ENCODE peak calls at places on chromosome 3, in eight cellular contexts. One of them, this sample, is unnamed. For H3K4me1, the result is how much of the 10 kb centered on the place peaks cover.

GRCh38 chr3:6750782-6751181 is 110.1 kb upstream of the GRM7 start:
- DNase-seq in pancreas: no peak
- DNase-seq in psoas muscle: no peak
- DNase-seq in heart right ventricle: no peak
- DNase-seq in endodermal cell: no peak
- DNase-seq in CD4-positive, alpha-beta memory T cell: no peak
- DNase-seq in Peyer's patch: no peak
- DNase-seq in astrocyte: no peak
- DNase-seq in this sample: no peak

GRCh38 chr3:29318251-29318650 is 37.4 kb downstream of the RBMS3 start:
- DNase-seq in pancreas: no peak
- DNase-seq in endodermal cell: no peak
- DNase-seq in psoas muscle: no peak
- DNase-seq in astrocyte: no peak
- DNase-seq in CD4-positive, alpha-beta memory T cell: no peak
- DNase-seq in Peyer's patch: no peak
- DNase-seq in heart right ventricle: no peak
- DNase-seq in this sample: no peak

GRCh38 chr3:170746175-170746942 is 123.6 kb downstream of the RPL22L1 start:
- DNase-seq in endodermal cell: no peak
- DNase-seq in pancreas: no peak
- DNase-seq in psoas muscle: no peak
- DNase-seq in CD4-positive, alpha-beta memory T cell: no peak
- DNase-seq in astrocyte: no peak
- DNase-seq in Peyer's patch: no peak
- DNase-seq in heart right ventricle: no peak
- DNase-seq in this sample: no peak

GRCh38 chr3:141000027-141000663 is 51.0 kb upstream of the SPSB4 start:
- DNase-seq in pancreas: peak
- DNase-seq in endodermal cell: peak
- DNase-seq in CD4-positive, alpha-beta memory T cell: peak
- DNase-seq in astrocyte: peak
- DNase-seq in psoas muscle: peak
- DNase-seq in Peyer's patch: peak
- DNase-seq in heart right ventricle: peak
- DNase-seq in this sample: peak

GRCh38 chr3:123936400-123936799 is 24.6 kb downstream of the CCDC14 start:
- DNase-seq in endodermal cell: no peak
- DNase-seq in CD4-positive, alpha-beta memory T cell: no peak
- DNase-seq in astrocyte: no peak
- DNase-seq in psoas muscle: no peak
- DNase-seq in heart right ventricle: no peak
- DNase-seq in Peyer's patch: no peak
- DNase-seq in pancreas: no peak
- DNase-seq in this sample: no peak

GRCh38 chr3:149449100-149449654 is 25.3 kb upstream of the TM4SF4 start:
- DNase-seq in heart right ventricle: no peak
- DNase-seq in astrocyte: no peak
- DNase-seq in CD4-positive, alpha-beta memory T cell: no peak
- DNase-seq in pancreas: no peak
- DNase-seq in Peyer's patch: no peak
- DNase-seq in psoas muscle: no peak
- DNase-seq in endodermal cell: no peak
- DNase-seq in this sample: no peak

GRCh38 chr3:21138085-21138484 is 612.9 kb downstream of the ZNF385D start:
- DNase-seq in endodermal cell: no peak
- DNase-seq in pancreas: no peak
- DNase-seq in Peyer's patch: no peak
- DNase-seq in heart right ventricle: no peak
- DNase-seq in CD4-positive, alpha-beta memory T cell: no peak
- DNase-seq in psoas muscle: no peak
- DNase-seq in astrocyte: no peak
- DNase-seq in this sample: no peak

GRCh38 chr3:150303776-150304175 is 104.3 kb upstream of the TSC22D2 start:
- DNase-seq in CD4-positive, alpha-beta memory T cell: no peak
- DNase-seq in Peyer's patch: no peak
- DNase-seq in astrocyte: no peak
- DNase-seq in heart right ventricle: no peak
- DNase-seq in endodermal cell: peak
- DNase-seq in pancreas: no peak
- DNase-seq in psoas muscle: no peak
- DNase-seq in this sample: no peak

GRCh38 chr3:195873281-195873887 is 35.0 kb downstream of the TNK2 start:
- DNase-seq in Peyer's patch: no peak
- DNase-seq in CD4-positive, alpha-beta memory T cell: no peak
- DNase-seq in psoas muscle: no peak
- DNase-seq in pancreas: peak
- DNase-seq in heart right ventricle: no peak
- DNase-seq in astrocyte: no peak
- DNase-seq in endodermal cell: no peak
- DNase-seq in this sample: no peak

GRCh38 chr3:136893848-136894443 is 31.9 kb downstream of the NCK1 start:
- DNase-seq in Peyer's patch: no peak
- DNase-seq in pancreas: no peak
- DNase-seq in astrocyte: peak
- DNase-seq in heart right ventricle: no peak
- DNase-seq in psoas muscle: no peak
- DNase-seq in CD4-positive, alpha-beta memory T cell: no peak
- DNase-seq in endodermal cell: no peak
- DNase-seq in this sample: no peak

GRCh38 chr3:58117561-58118305 is 93.0 kb downstream of the DNASE1L3 start:
- DNase-seq in CD4-positive, alpha-beta memory T cell: no peak
- DNase-seq in astrocyte: peak
- DNase-seq in heart right ventricle: no peak
- DNase-seq in pancreas: no peak
- DNase-seq in psoas muscle: peak
- DNase-seq in Peyer's patch: no peak
- DNase-seq in endodermal cell: peak
- DNase-seq in this sample: no peak

GRCh38 chr3:32568953-32569352 is 1.7 kb downstream of the DYNC1LI1 start:
- DNase-seq in pancreas: no peak
- DNase-seq in Peyer's patch: no peak
- DNase-seq in heart right ventricle: no peak
- DNase-seq in astrocyte: no peak
- DNase-seq in CD4-positive, alpha-beta memory T cell: no peak
- DNase-seq in endodermal cell: no peak
- DNase-seq in psoas muscle: no peak
- DNase-seq in this sample: no peak

GRCh38 chr3:50573566-50574279 is 4.4 kb downstream of the HEMK1 start:
- DNase-seq in endodermal cell: no peak
- DNase-seq in astrocyte: no peak
- DNase-seq in psoas muscle: no peak
- DNase-seq in pancreas: peak
- DNase-seq in Peyer's patch: no peak
- DNase-seq in heart right ventricle: no peak
- DNase-seq in CD4-positive, alpha-beta memory T cell: peak
- DNase-seq in this sample: no peak

GRCh38 chr3:11371758-11372157 is 99.6 kb downstream of the ATG7 start:
- DNase-seq in endodermal cell: no peak
- DNase-seq in pancreas: no peak
- DNase-seq in Peyer's patch: no peak
- DNase-seq in psoas muscle: no peak
- DNase-seq in astrocyte: no peak
- DNase-seq in heart right ventricle: no peak
- DNase-seq in CD4-positive, alpha-beta memory T cell: no peak
- DNase-seq in this sample: no peak

DNA sequence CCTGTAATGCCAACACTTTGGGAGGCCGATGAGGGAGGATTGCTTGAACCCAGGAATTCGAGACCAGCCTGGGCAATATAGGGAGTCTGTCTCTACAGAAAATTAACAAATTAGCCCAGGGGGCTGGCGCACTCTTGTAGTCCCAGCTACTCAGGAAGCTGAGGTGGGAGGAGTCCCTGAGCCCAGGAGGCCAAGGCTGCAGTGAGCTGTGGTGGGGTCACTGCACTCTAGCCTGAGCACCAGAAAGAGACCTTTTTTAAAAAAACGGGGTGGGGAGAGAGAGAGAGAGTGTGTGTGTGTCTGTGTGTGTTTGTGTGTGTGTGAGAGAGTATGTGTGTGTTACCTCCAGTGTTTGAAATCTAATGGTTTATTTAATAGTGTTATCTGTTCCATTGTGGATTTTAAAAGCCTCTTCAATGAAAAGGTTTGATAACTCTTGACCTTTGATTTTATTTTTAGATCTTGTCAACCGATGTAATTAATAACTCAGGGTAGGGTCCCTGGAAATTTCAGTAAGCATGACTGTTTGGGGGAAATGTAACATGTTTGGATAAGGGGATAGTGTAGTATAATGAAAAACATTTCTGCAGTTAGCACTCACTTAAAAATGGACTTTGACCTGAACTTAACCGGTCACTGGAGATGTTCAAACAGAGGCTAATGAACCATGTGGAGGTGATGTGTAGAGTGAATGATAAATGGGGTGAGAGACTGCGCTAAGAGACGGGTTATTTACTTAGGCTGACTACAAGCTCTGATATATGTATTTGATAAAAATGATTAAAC is 29.7 kb downstream of the LRCH3 start:
- DNase-seq in psoas muscle: no peak
- DNase-seq in heart right ventricle: no peak
- DNase-seq in astrocyte: no peak
- DNase-seq in Peyer's patch: no peak
- DNase-seq in pancreas: no peak
- DNase-seq in CD4-positive, alpha-beta memory T cell: no peak
- DNase-seq in endodermal cell: no peak
- DNase-seq in this sample: no peak
- H3K27ac ChIP-seq in psoas muscle: no peak
- H3K27ac ChIP-seq in heart right ventricle: no peak
- H3K27ac ChIP-seq in astrocyte: no peak
- H3K27ac ChIP-seq in Peyer's patch: no peak
- H3K27ac ChIP-seq in pancreas: no peak
- H3K27ac ChIP-seq in CD4-positive, alpha-beta memory T cell: no peak
- H3K27ac ChIP-seq in endodermal cell: no peak
- H3K27ac ChIP-seq in this sample: no peak

GRCh38 chr3:119625451-119626153 is 27.9 kb downstream of the PLA1A start:
- DNase-seq in endodermal cell: no peak
- DNase-seq in Peyer's patch: no peak
- DNase-seq in pancreas: no peak
- DNase-seq in CD4-positive, alpha-beta memory T cell: no peak
- DNase-seq in astrocyte: no peak
- DNase-seq in heart right ventricle: no peak
- DNase-seq in psoas muscle: no peak
- DNase-seq in this sample: no peak
- H3K4me1 ChIP-seq in endodermal cell: under half
- H3K4me1 ChIP-seq in Peyer's patch: under half
- H3K4me1 ChIP-seq in pancreas: under half
- H3K4me1 ChIP-seq in CD4-positive, alpha-beta memory T cell: under half
- H3K4me1 ChIP-seq in astrocyte: under half
- H3K4me1 ChIP-seq in heart right ventricle: under half
- H3K4me1 ChIP-seq in psoas muscle: half or more
- H3K4me1 ChIP-seq in this sample: under half

DNA sequence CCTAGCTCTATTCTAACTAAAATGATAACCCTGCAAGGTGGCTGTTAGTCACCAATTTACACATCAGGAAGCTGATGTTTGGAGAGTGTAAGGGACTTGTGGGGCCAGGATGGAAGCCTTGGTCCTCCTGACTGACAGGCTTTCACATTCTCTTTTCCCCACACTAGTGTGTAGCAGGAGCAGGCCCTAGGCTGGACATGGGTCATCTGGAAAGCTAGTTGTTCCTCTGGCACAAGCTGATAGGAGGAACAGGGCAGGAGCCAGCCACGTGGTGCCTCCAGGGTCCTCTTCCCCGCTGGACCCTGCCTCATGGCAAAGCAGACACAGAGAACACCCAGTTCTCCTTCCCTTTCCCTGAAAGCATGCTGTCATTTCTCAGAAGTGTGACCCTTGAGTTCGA is 18.1 kb upstream of the RBSN start:
- DNase-seq in astrocyte: no peak
- DNase-seq in pancreas: no peak
- DNase-seq in psoas muscle: no peak
- DNase-seq in CD4-positive, alpha-beta memory T cell: no peak
- DNase-seq in heart right ventricle: no peak
- DNase-seq in endodermal cell: no peak
- DNase-seq in Peyer's patch: no peak
- DNase-seq in this sample: no peak
- H3K27ac ChIP-seq in astrocyte: no peak
- H3K27ac ChIP-seq in pancreas: no peak
- H3K27ac ChIP-seq in psoas muscle: no peak
- H3K27ac ChIP-seq in CD4-positive, alpha-beta memory T cell: no peak
- H3K27ac ChIP-seq in heart right ventricle: no peak
- H3K27ac ChIP-seq in endodermal cell: no peak
- H3K27ac ChIP-seq in Peyer's patch: no peak
- H3K27ac ChIP-seq in this sample: no peak

DNA sequence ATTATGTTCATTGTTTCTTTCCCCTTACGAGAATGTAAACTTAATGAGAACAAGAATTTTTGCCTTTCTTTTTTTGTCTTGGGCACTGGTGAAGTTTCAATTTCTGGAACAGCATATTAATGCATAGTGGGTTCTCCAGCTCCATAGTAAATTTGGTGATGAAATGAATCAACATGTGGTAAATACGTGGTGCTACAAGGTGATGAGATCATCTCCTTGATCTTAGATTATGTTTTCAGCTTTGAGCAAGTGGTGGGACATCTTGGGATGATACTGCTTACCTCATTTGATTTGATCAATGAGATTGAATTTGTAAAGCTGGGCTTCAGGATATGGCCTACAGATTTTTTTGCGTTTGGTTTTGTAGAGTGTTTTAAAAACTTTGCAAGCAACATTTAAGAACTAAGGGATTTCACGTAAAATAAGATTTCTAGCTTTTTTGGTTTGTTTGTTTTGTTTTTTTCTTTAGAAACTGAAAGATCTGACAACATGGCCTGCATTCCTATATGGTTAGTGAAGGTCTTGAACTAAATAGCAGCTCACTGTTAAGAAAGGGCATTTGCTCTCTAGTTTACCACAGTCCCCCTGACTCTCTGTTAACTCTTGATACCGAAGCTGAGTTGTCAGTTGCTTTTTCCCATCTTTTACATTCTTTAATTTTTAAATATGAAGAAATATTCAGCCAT is 45.6 kb downstream of the FNDC3B start:
- DNase-seq in CD4-positive, alpha-beta memory T cell: no peak
- DNase-seq in astrocyte: no peak
- DNase-seq in pancreas: no peak
- DNase-seq in Peyer's patch: no peak
- DNase-seq in heart right ventricle: no peak
- DNase-seq in psoas muscle: no peak
- DNase-seq in endodermal cell: no peak
- DNase-seq in this sample: no peak
- H3K4me1 ChIP-seq in CD4-positive, alpha-beta memory T cell: under half
- H3K4me1 ChIP-seq in astrocyte: half or more
- H3K4me1 ChIP-seq in pancreas: under half
- H3K4me1 ChIP-seq in Peyer's patch: under half
- H3K4me1 ChIP-seq in heart right ventricle: half or more
- H3K4me1 ChIP-seq in psoas muscle: half or more
- H3K4me1 ChIP-seq in endodermal cell: under half
- H3K4me1 ChIP-seq in this sample: half or more

DNA sequence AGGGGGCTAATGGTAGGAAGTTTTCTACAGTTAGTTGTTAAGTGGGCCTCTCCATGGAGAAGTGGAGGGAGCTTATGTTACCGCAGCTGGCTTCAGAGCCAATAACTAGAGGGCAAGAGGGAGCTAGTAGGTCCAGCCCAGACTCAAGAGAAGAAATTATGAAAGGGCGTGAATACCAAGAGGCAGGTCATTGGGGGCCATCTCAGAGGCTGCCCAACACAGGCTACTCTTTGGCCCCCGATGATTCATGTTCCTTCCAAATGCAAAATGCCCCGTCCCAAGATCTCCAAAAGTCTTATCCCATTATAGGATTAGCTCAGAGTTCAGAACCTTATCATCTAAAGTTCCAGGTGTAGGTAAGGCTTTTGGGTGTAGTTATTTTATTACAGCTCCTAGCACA is 94.5 kb downstream of the FNDC3B start:
- DNase-seq in psoas muscle: no peak
- DNase-seq in CD4-positive, alpha-beta memory T cell: no peak
- DNase-seq in heart right ventricle: no peak
- DNase-seq in pancreas: no peak
- DNase-seq in astrocyte: no peak
- DNase-seq in endodermal cell: no peak
- DNase-seq in Peyer's patch: no peak
- DNase-seq in this sample: no peak
- H3K27ac ChIP-seq in psoas muscle: peak
- H3K27ac ChIP-seq in CD4-positive, alpha-beta memory T cell: peak
- H3K27ac ChIP-seq in heart right ventricle: no peak
- H3K27ac ChIP-seq in pancreas: no peak
- H3K27ac ChIP-seq in astrocyte: no peak
- H3K27ac ChIP-seq in endodermal cell: no peak
- H3K27ac ChIP-seq in Peyer's patch: no peak
- H3K27ac ChIP-seq in this sample: peak